ENCODE peak calls at places on chromosomes 12 and 14, in ten cellular contexts. One of them, this sample, is unnamed.

GRCh38 chr14:74202113-74202512 is 37.1 kb upstream of the VSX2 start:
- DNase-seq in thyroid gland: no peak
- DNase-seq in lower leg skin: no peak
- DNase-seq in uterus: no peak
- DNase-seq in A549: no peak
- DNase-seq in HCT116: no peak
- DNase-seq in heart left ventricle: no peak
- DNase-seq in K562: no peak
- DNase-seq in ovary: no peak
- DNase-seq in IMR-90: no peak
- DNase-seq in this sample: no peak

GRCh38 chr12:109491671-109492070 is 14.2 kb downstream of the UBE3B start:
- DNase-seq in thyroid gland: no peak
- DNase-seq in lower leg skin: no peak
- DNase-seq in uterus: no peak
- DNase-seq in A549: no peak
- DNase-seq in HCT116: no peak
- DNase-seq in heart left ventricle: no peak
- DNase-seq in K562: no peak
- DNase-seq in ovary: no peak
- DNase-seq in IMR-90: no peak
- DNase-seq in this sample: no peak

GRCh38 chr12:129964300-129964699 is 60.5 kb upstream of the TMEM132D start:
- DNase-seq in thyroid gland: no peak
- DNase-seq in lower leg skin: no peak
- DNase-seq in uterus: no peak
- DNase-seq in A549: no peak
- DNase-seq in HCT116: no peak
- DNase-seq in heart left ventricle: no peak
- DNase-seq in K562: no peak
- DNase-seq in ovary: no peak
- DNase-seq in IMR-90: no peak
- DNase-seq in this sample: no peak

GRCh38 chr12:2145433-2145832 is 92.6 kb downstream of the CACNA1C start:
- DNase-seq in thyroid gland: no peak
- DNase-seq in lower leg skin: no peak
- DNase-seq in uterus: no peak
- DNase-seq in A549: no peak
- DNase-seq in HCT116: no peak
- DNase-seq in heart left ventricle: no peak
- DNase-seq in K562: no peak
- DNase-seq in ovary: no peak
- DNase-seq in IMR-90: no peak
- DNase-seq in this sample: no peak

GRCh38 chr12:50257226-50258166 is 25.8 kb downstream of the LIMA1 start:
- DNase-seq in thyroid gland: peak
- DNase-seq in lower leg skin: peak
- DNase-seq in uterus: peak
- DNase-seq in A549: no peak
- DNase-seq in HCT116: no peak
- DNase-seq in heart left ventricle: peak
- DNase-seq in K562: no peak
- DNase-seq in ovary: no peak
- DNase-seq in IMR-90: peak
- DNase-seq in this sample: no peak

GRCh38 chr12:108804361-108804949 is 52.9 kb downstream of the SSH1 start:
- DNase-seq in thyroid gland: no peak
- DNase-seq in lower leg skin: no peak
- DNase-seq in uterus: peak
- DNase-seq in A549: no peak
- DNase-seq in HCT116: no peak
- DNase-seq in heart left ventricle: peak
- DNase-seq in K562: no peak
- DNase-seq in ovary: peak
- DNase-seq in IMR-90: peak
- DNase-seq in this sample: no peak

GRCh38 chr14:68283378-68284123 is 464.0 kb downstream of the RAD51B start:
- DNase-seq in thyroid gland: peak
- DNase-seq in lower leg skin: peak
- DNase-seq in uterus: no peak
- DNase-seq in A549: no peak
- DNase-seq in HCT116: no peak
- DNase-seq in heart left ventricle: peak
- DNase-seq in K562: no peak
- DNase-seq in ovary: no peak
- DNase-seq in IMR-90: no peak
- DNase-seq in this sample: no peak

GRCh38 chr12:94769040-94769420 is 118.7 kb upstream of the TMCC3 start:
- DNase-seq in thyroid gland: no peak
- DNase-seq in lower leg skin: no peak
- DNase-seq in uterus: no peak
- DNase-seq in A549: no peak
- DNase-seq in HCT116: no peak
- DNase-seq in heart left ventricle: no peak
- DNase-seq in K562: no peak
- DNase-seq in ovary: no peak
- DNase-seq in IMR-90: no peak
- DNase-seq in this sample: no peak

GRCh38 chr12:46374711-46375110 is 2.1 kb upstream of the SLC38A2 start:
- DNase-seq in thyroid gland: no peak
- DNase-seq in lower leg skin: no peak
- DNase-seq in uterus: no peak
- DNase-seq in A549: no peak
- DNase-seq in HCT116: no peak
- DNase-seq in heart left ventricle: no peak
- DNase-seq in K562: no peak
- DNase-seq in ovary: no peak
- DNase-seq in IMR-90: no peak
- DNase-seq in this sample: no peak
- TF ChIP-seq POLR2A in thyroid gland: no peak
- TF ChIP-seq POLR2A in lower leg skin: no peak
- TF ChIP-seq POLR2A in uterus: no peak
- TF ChIP-seq POLR2A in A549: no peak
- TF ChIP-seq POLR2A in HCT116: no peak
- TF ChIP-seq POLR2A in heart left ventricle: no peak
- TF ChIP-seq POLR2A in K562: no peak
- TF ChIP-seq POLR2A in ovary: no peak
- TF ChIP-seq POLR2A in IMR-90: no peak
- TF ChIP-seq POLR2A in this sample: no peak

GRCh38 chr12:57844725-57845477 is 1.6 kb downstream of the CTDSP2 start:
- DNase-seq in thyroid gland: peak
- DNase-seq in lower leg skin: peak
- DNase-seq in uterus: peak
- DNase-seq in A549: peak
- DNase-seq in HCT116: peak
- DNase-seq in heart left ventricle: peak
- DNase-seq in K562: peak
- DNase-seq in ovary: peak
- DNase-seq in IMR-90: peak
- DNase-seq in this sample: peak

GRCh38 chr12:57845478-57846284 is 848 bp downstream of the CTDSP2 start:
- DNase-seq in thyroid gland: peak
- DNase-seq in lower leg skin: peak
- DNase-seq in uterus: peak
- DNase-seq in A549: peak
- DNase-seq in HCT116: no peak
- DNase-seq in heart left ventricle: peak
- DNase-seq in K562: peak
- DNase-seq in ovary: peak
- DNase-seq in IMR-90: no peak
- DNase-seq in this sample: peak

GRCh38 chr12:57848208-57848607 is 1.7 kb upstream of the CTDSP2 start:
- DNase-seq in thyroid gland: no peak
- DNase-seq in lower leg skin: no peak
- DNase-seq in uterus: no peak
- DNase-seq in A549: no peak
- DNase-seq in HCT116: no peak
- DNase-seq in heart left ventricle: no peak
- DNase-seq in K562: no peak
- DNase-seq in ovary: no peak
- DNase-seq in IMR-90: no peak
- DNase-seq in this sample: no peak

GRCh38 chr12:57846285-57846576 is 298 bp downstream of the CTDSP2 start:
- DNase-seq in thyroid gland: no peak
- DNase-seq in lower leg skin: no peak
- DNase-seq in uterus: no peak
- DNase-seq in A549: no peak
- DNase-seq in HCT116: no peak
- DNase-seq in heart left ventricle: no peak
- DNase-seq in K562: no peak
- DNase-seq in ovary: no peak
- DNase-seq in IMR-90: no peak
- DNase-seq in this sample: no peak

DNA sequence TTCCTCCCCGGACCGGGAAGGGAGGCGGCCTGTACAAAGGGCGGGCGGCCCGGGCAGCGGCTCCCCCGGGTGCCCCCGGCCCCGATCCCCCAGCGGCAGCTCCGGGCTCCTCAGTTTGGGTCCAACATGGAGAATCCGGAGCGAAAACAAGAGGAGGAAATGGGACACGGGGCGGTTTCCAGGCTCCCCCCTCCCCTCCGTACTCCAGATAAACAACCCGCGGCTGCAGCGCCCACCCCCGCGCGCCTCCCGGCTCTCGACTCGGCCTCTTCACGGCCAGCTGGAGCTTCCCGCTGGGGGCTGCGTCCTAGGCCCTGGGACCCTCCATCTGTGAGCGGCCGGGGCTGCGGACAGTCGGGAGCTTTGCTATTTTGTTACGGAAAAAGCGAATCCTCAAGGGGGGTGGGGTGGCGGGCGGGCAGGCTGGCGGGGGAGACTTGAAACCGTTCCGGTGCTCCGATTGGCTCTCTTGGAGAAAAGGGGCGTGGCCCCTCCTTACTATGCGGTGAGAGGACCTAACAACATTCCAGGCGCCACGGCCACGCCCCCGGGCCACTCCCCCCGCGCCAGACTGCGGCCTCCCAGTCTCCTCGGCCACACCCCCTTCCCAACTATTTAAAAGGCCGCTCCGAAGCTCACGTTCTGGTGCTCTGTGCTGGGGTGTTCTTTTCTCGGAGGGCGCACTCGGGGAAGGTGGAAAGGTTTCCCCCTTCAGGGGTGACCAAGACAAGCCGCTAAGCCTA is at the start of gene CTDSP2:
- DNase-seq in thyroid gland: peak
- DNase-seq in lower leg skin: peak
- DNase-seq in uterus: peak
- DNase-seq in A549: peak
- DNase-seq in HCT116: peak
- DNase-seq in heart left ventricle: peak
- DNase-seq in K562: peak
- DNase-seq in ovary: peak
- DNase-seq in IMR-90: peak
- DNase-seq in this sample: peak
- TF ChIP-seq POLR2A in thyroid gland: no peak
- TF ChIP-seq POLR2A in lower leg skin: no peak
- TF ChIP-seq POLR2A in uterus: peak
- TF ChIP-seq POLR2A in A549: peak
- TF ChIP-seq POLR2A in HCT116: peak
- TF ChIP-seq POLR2A in heart left ventricle: peak
- TF ChIP-seq POLR2A in K562: peak
- TF ChIP-seq POLR2A in ovary: peak
- TF ChIP-seq POLR2A in IMR-90: peak
- TF ChIP-seq POLR2A in this sample: peak

GRCh38 chr12:77065361-77066204 is at the start of gene E2F7:
- DNase-seq in thyroid gland: peak
- DNase-seq in lower leg skin: peak
- DNase-seq in uterus: peak
- DNase-seq in A549: peak
- DNase-seq in HCT116: peak
- DNase-seq in heart left ventricle: peak
- DNase-seq in K562: peak
- DNase-seq in ovary: peak
- DNase-seq in IMR-90: peak
- DNase-seq in this sample: peak
- TF ChIP-seq POLR2A in thyroid gland: no peak
- TF ChIP-seq POLR2A in lower leg skin: no peak
- TF ChIP-seq POLR2A in uterus: peak
- TF ChIP-seq POLR2A in A549: peak
- TF ChIP-seq POLR2A in HCT116: peak
- TF ChIP-seq POLR2A in heart left ventricle: peak
- TF ChIP-seq POLR2A in K562: peak
- TF ChIP-seq POLR2A in ovary: no peak
- TF ChIP-seq POLR2A in IMR-90: peak
- TF ChIP-seq POLR2A in this sample: peak

GRCh38 chr12:4270670-4271432 is 2.7 kb upstream of the CCND2 start:
- DNase-seq in thyroid gland: peak
- DNase-seq in lower leg skin: peak
- DNase-seq in uterus: peak
- DNase-seq in A549: no peak
- DNase-seq in HCT116: no peak
- DNase-seq in heart left ventricle: peak
- DNase-seq in K562: peak
- DNase-seq in ovary: peak
- DNase-seq in IMR-90: no peak
- DNase-seq in this sample: no peak

GRCh38 chr12:4271433-4272013 is 2.0 kb upstream of the CCND2 start:
- DNase-seq in thyroid gland: no peak
- DNase-seq in lower leg skin: no peak
- DNase-seq in uterus: no peak
- DNase-seq in A549: no peak
- DNase-seq in HCT116: no peak
- DNase-seq in heart left ventricle: no peak
- DNase-seq in K562: peak
- DNase-seq in ovary: no peak
- DNase-seq in IMR-90: no peak
- DNase-seq in this sample: no peak

GRCh38 chr12:4272976-4273650 is 449 bp upstream of the CCND2 start:
- DNase-seq in thyroid gland: no peak
- DNase-seq in lower leg skin: no peak
- DNase-seq in uterus: no peak
- DNase-seq in A549: no peak
- DNase-seq in HCT116: no peak
- DNase-seq in heart left ventricle: no peak
- DNase-seq in K562: no peak
- DNase-seq in ovary: no peak
- DNase-seq in IMR-90: no peak
- DNase-seq in this sample: no peak

GRCh38 chr12:4273651-4274395 is at the start of gene CCND2:
- DNase-seq in thyroid gland: peak
- DNase-seq in lower leg skin: peak
- DNase-seq in uterus: peak
- DNase-seq in A549: peak
- DNase-seq in HCT116: no peak
- DNase-seq in heart left ventricle: peak
- DNase-seq in K562: peak
- DNase-seq in ovary: peak
- DNase-seq in IMR-90: peak
- DNase-seq in this sample: peak

GRCh38 chr12:4272014-4272975 is 1.3 kb upstream of the CCND2 start:
- DNase-seq in thyroid gland: peak
- DNase-seq in lower leg skin: peak
- DNase-seq in uterus: peak
- DNase-seq in A549: no peak
- DNase-seq in HCT116: no peak
- DNase-seq in heart left ventricle: peak
- DNase-seq in K562: peak
- DNase-seq in ovary: peak
- DNase-seq in IMR-90: peak
- DNase-seq in this sample: peak
- TF ChIP-seq POLR2A in thyroid gland: no peak
- TF ChIP-seq POLR2A in lower leg skin: no peak
- TF ChIP-seq POLR2A in uterus: peak
- TF ChIP-seq POLR2A in A549: no peak
- TF ChIP-seq POLR2A in HCT116: no peak
- TF ChIP-seq POLR2A in heart left ventricle: no peak
- TF ChIP-seq POLR2A in K562: peak
- TF ChIP-seq POLR2A in ovary: no peak
- TF ChIP-seq POLR2A in IMR-90: no peak
- TF ChIP-seq POLR2A in this sample: no peak

This sample was measured in H54.